ENCODE peak calls at places on chromosomes 7 and 10, in five cellular contexts. B is neural crest cell, P is left ventricle myocardium inferior, V is nephron progenitor cell, D is mesothelial cell of epicardium. E is an unnamed sample.

GRCh38 chr10:95327367-95327766 is 36.6 kb upstream of the PDLIM1 start:
- DNase-seq in B (no peak), P (peak), V (no peak), D (no peak), E (no peak)

GRCh38 chr10:103678104-103678526 is 177.3 kb downstream of the SH3PXD2A start:
- DNase-seq in B (peak), P (peak), V (peak), D (peak), E (no peak)

GRCh38 chr7:2233876-2234275 is 1.1 kb upstream of the MAD1L1 start:
- DNase-seq in B (no peak), P (no peak), V (no peak), D (no peak), E (no peak)

GRCh38 chr10:121753726-121754476 is 155.7 kb upstream of the FGFR2 start:
- DNase-seq in B (no peak), P (no peak), V (no peak), D (no peak), E (no peak)

GRCh38 chr7:86301301-86301700 is 342.4 kb upstream of the GRM3 start:
- DNase-seq in B (no peak), P (no peak), V (no peak), D (no peak), E (no peak)

GRCh38 chr10:88389456-88389855 is 193.7 kb downstream of the RNLS start:
- DNase-seq in B (peak), P (no peak), V (peak), D (no peak), E (no peak)

GRCh38 chr10:71396084-71396713 is 521 bp upstream of the CDH23 start:
- DNase-seq in B (peak), P (peak), V (peak), D (peak), E (peak)

GRCh38 chr10:61110188-61110844 is 166.3 kb upstream of the RHOBTB1 start:
- DNase-seq in B (no peak), P (no peak), V (no peak), D (no peak), E (no peak)

GRCh38 chr7:11069591-11069990 is 95.9 kb downstream of the PHF14 start:
- DNase-seq in B (no peak), P (no peak), V (no peak), D (no peak), E (no peak)

GRCh38 chr10:79239275-79239779 is 107.9 kb upstream of the PPIF start:
- DNase-seq in B (peak), P (peak), V (peak), D (no peak), E (no peak)

DNA sequence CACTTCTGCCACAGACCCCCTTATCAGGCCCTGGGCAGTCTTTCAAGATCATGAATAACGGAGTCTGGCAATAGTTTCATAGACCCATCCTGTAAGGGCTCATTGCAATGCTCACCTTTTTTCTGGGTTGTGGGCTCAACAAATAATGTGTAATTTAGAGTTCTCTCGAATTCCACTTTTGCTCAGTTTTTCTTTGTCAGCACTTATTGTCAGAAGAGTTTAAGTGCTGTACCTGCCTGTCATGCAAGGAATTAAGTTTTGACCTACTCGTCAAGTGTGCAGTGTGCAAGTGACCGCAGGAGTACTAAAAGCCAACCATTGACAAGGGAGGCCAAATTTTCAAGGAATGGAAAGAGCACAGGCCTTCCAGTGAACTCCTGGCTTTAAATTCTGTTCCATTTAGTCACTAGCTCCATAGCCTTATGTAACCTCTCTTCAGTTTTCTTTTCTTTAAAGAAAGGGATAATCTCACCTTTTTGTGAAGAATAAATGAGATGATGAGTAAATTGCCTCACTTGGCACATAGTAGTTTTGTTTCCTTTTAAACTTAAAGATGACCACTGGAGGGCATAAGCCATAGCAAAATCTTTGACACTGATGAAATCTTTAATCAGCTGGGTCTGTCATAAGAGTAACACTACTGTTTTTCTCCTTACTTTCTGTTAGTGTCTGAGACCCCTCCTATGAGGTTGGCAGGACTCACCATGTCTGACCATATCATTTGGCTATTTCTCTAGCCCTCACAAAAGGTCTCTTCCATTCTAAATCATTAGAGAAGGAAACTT is 313.3 kb downstream of the TYW1 start:
- DNase-seq in B (no peak), P (no peak), V (no peak), D (no peak), E (no peak)
- TF ChIP-seq CTCF in B (no peak), P (no peak), V (no peak), D (no peak), E (no peak)

DNA sequence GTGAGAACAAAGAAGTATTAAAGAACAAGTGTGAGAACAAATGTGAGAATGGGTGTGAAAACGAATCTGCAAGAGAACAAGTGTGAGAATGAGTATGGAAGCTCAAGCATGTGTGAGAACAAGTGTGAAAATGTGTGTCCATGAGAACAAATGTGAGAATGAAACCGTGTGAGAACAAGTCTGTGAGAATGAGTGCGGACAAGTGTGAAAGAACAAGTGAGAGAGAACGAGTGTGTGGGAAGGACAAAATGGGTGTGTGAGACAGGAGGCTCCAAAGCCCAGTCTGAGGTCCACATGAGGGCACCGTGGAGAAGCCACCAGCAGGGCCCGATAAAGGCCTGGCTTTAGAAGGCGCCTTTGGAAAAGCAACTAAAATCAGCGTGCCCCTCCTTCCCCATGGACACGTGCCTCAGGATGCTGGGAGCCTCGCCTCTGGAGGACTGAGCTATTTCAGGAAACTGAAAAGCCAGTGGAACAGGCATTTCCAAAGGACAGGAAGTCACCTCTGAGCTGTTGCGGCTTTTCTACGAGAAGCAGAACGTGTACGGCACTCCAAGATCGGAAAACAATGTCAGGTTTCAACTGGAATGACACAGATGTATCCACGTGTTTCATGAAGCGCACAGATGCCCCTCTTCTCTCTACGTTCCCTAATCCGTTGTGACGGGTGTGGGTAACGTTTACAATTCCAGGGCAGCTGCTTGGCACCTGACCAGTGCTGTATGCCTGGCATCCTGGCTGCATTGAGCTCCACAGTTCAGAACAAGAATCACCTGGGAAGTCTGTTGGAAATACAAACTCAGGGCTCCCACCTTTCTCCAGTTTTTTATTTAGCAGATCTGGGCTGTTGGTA is 46.4 kb downstream of the ESYT2 start:
- DNase-seq in B (no peak), P (peak), V (no peak), D (no peak), E (no peak)
- TF ChIP-seq CTCF in B (no peak), P (peak), V (no peak), D (no peak), E (peak)

GRCh38 chr7:106111671-106112117 is 418 bp downstream of the SYPL1 start:
- DNase-seq in B (no peak), P (peak), V (peak), D (peak), E (no peak)

GRCh38 chr7:106110885-106111670 is 1.0 kb downstream of the SYPL1 start:
- DNase-seq in B (no peak), P (no peak), V (no peak), D (no peak), E (no peak)

GRCh38 chr7:106110238-106110560 is 1.9 kb downstream of the SYPL1 start:
- DNase-seq in B (no peak), P (no peak), V (no peak), D (no peak), E (no peak)

GRCh38 chr7:106112972-106113421 is 885 bp upstream of the SYPL1 start:
- DNase-seq in B (no peak), P (no peak), V (no peak), D (no peak), E (no peak)

GRCh38 chr7:106112118-106112971 is at the start of gene SYPL1:
- DNase-seq in B (peak), P (peak), V (peak), D (peak), E (peak)
- TF ChIP-seq CTCF in B (no peak), P (peak), V (no peak), D (no peak), E (no peak)

DNA sequence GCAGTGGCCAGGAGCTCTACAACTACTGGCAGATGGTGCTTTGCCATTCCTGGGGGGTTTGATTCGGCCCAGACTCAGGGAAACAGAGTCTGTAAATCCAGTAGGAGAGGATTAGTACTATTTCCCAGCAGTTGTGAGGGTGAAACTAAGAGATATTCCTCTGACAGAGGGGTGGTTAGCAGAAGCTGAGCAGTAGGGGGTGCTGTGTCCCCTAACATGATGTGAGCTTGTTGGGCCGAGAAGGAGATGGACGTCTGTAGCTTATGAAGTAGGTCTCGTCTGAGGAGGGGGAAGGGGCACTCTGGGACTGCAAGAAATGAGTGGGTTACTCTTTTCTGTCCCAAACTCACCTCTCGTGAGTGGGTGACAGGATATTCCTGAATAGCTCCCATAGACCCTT is 179.2 kb upstream of the MBL2 start:
- DNase-seq in B (peak), P (peak), V (peak), D (no peak), E (peak)
- TF ChIP-seq CTCF in B (peak), P (peak), V (peak), D (peak), E (peak)